ENCODE peak calls at places on chromosomes 12 and 14, in ten cellular contexts. Y is GM23248; P is PC-3; Q is CD4-positive, CD25-positive, alpha-beta regulatory T cell; T is mesenchymal stem cell; R is endodermal cell; V is body of pancreas; W is tibial artery; J is mammary epithelial cell; G is ovary. M is an unnamed sample. For H3K4me1, the result is how much of the 10 kb centered on the place peaks cover.

GRCh38 chr14:58607131-58607531 is 30.6 kb upstream of the DACT1 start:
- DNase-seq in Y (no peak), P (no peak), Q (no peak), T (no peak), R (no peak), V (no peak), W (no peak), J (no peak), G (no peak), M (no peak)

GRCh38 chr12:122951979-122952892 is 14.0 kb downstream of the ABCB9 start:
- DNase-seq in Y (peak), P (peak), Q (peak), T (peak), R (peak), V (peak), W (peak), J (peak), G (peak), M (peak)

GRCh38 chr12:119746169-119746568 is 78.2 kb downstream of the PRKAB1 start:
- DNase-seq in Y (no peak), P (no peak), Q (no peak), T (no peak), R (no peak), V (no peak), W (no peak), J (no peak), G (no peak), M (no peak)

GRCh38 chr12:84904051-84904450 is 8.5 kb downstream of the SLC6A15 start:
- DNase-seq in Y (no peak), P (no peak), Q (no peak), T (no peak), R (no peak), V (no peak), W (no peak), J (no peak), G (no peak), M (no peak)

GRCh38 chr12:48768736-48769135 is 20.2 kb downstream of the ADCY6 start:
- DNase-seq in Y (no peak), P (no peak), Q (no peak), T (no peak), R (no peak), V (no peak), W (no peak), J (no peak), G (no peak), M (no peak)

GRCh38 chr12:131112690-131113290 is 159.1 kb downstream of the ADGRD1 start:
- DNase-seq in Y (peak), P (no peak), Q (no peak), T (no peak), R (no peak), V (no peak), W (no peak), J (no peak), G (no peak), M (no peak)

GRCh38 chr12:88925370-88925915 is 345.2 kb upstream of the KITLG start:
- DNase-seq in Y (peak), P (peak), Q (no peak), T (no peak), R (no peak), V (no peak), W (no peak), J (no peak), G (no peak), M (no peak)

GRCh38 chr12:12714276-12715001 is 2.7 kb upstream of the CDKN1B start:
- DNase-seq in Y (peak), P (peak), Q (peak), T (peak), R (peak), V (peak), W (no peak), J (no peak), G (peak), M (no peak)

GRCh38 chr12:69000540-69001243 is 67.7 kb upstream of the CPM start:
- DNase-seq in Y (peak), P (no peak), Q (no peak), T (no peak), R (no peak), V (no peak), W (no peak), J (peak), G (no peak), M (no peak)

GRCh38 chr12:82817368-82817767 is 130.7 kb downstream of the TMTC2 start:
- DNase-seq in Y (peak), P (peak), Q (no peak), T (no peak), R (no peak), V (no peak), W (no peak), J (peak), G (no peak), M (no peak)

GRCh38 chr12:12774791-12775190 is 10.7 kb upstream of the APOLD1 start:
- DNase-seq in Y (no peak), P (no peak), Q (no peak), T (no peak), R (no peak), V (no peak), W (no peak), J (no peak), G (no peak), M (no peak)

GRCh38 chr12:89775336-89776005 is 66.8 kb upstream of the ATP2B1 start:
- DNase-seq in Y (no peak), P (peak), Q (no peak), T (peak), R (no peak), V (no peak), W (no peak), J (peak), G (no peak), M (no peak)

GRCh38 chr12:11730299-11731041 is 81.0 kb downstream of the ETV6 start:
- DNase-seq in Y (no peak), P (peak), Q (no peak), T (no peak), R (no peak), V (peak), W (no peak), J (peak), G (no peak), M (peak)

GRCh38 chr12:53709671-53710070 is 17.6 kb downstream of the CALCOCO1 start:
- DNase-seq in Y (peak), P (no peak), Q (no peak), T (no peak), R (no peak), V (no peak), W (no peak), J (no peak), G (no peak), M (no peak)

GRCh38 chr12:64006211-64006610 is 161.7 kb downstream of the SRGAP1 start:
- DNase-seq in Y (peak), P (no peak), Q (no peak), T (peak), R (no peak), V (no peak), W (no peak), J (no peak), G (no peak), M (no peak)

GRCh38 chr14:75223664-75224154 is 47.3 kb upstream of the TMED10 start:
- DNase-seq in Y (peak), P (no peak), Q (no peak), T (peak), R (peak), V (peak), W (peak), J (no peak), G (no peak), M (peak)

GRCh38 chr14:56862843-56863242 is 52.6 kb upstream of the OTX2 start:
- DNase-seq in Y (no peak), P (no peak), Q (no peak), T (no peak), R (no peak), V (no peak), W (no peak), J (no peak), G (no peak), M (no peak)

GRCh38 chr12:12983420-12984035 is 16.5 kb downstream of the HEBP1 start:
- DNase-seq in Y (peak), P (peak), Q (no peak), T (peak), R (no peak), V (no peak), W (no peak), J (peak), G (no peak), M (no peak)

GRCh38 chr12:54579696-54580333 is 8.6 kb downstream of the PPP1R1A start:
- DNase-seq in Y (peak), P (peak), Q (peak), T (peak), R (peak), V (peak), W (peak), J (peak), G (peak), M (peak)

GRCh38 chr12:31533470-31533869 is 57.5 kb downstream of the DENND5B start:
- DNase-seq in Y (no peak), P (no peak), Q (no peak), T (no peak), R (no peak), V (no peak), W (no peak), J (peak), G (no peak), M (no peak)

GRCh38 chr14:85542623-85543022 is 12.7 kb downstream of the FLRT2 start:
- DNase-seq in Y (no peak), P (no peak), Q (no peak), T (no peak), R (no peak), V (no peak), W (no peak), J (no peak), G (no peak), M (no peak)

GRCh38 chr12:69415471-69416275 is 54.5 kb upstream of the FRS2 start:
- DNase-seq in Y (peak), P (peak), Q (no peak), T (peak), R (peak), V (peak), W (peak), J (peak), G (peak), M (peak)

GRCh38 chr14:75188520-75189267 is 12.3 kb upstream of the TMED10 start:
- DNase-seq in Y (no peak), P (no peak), Q (no peak), T (no peak), R (no peak), V (no peak), W (peak), J (no peak), G (no peak), M (peak)

GRCh38 chr14:77458249-77458950 is 507 bp downstream of the AHSA1 start:
- DNase-seq in Y (peak), P (peak), Q (peak), T (peak), R (peak), V (peak), W (no peak), J (peak), G (no peak), M (no peak)

DNA sequence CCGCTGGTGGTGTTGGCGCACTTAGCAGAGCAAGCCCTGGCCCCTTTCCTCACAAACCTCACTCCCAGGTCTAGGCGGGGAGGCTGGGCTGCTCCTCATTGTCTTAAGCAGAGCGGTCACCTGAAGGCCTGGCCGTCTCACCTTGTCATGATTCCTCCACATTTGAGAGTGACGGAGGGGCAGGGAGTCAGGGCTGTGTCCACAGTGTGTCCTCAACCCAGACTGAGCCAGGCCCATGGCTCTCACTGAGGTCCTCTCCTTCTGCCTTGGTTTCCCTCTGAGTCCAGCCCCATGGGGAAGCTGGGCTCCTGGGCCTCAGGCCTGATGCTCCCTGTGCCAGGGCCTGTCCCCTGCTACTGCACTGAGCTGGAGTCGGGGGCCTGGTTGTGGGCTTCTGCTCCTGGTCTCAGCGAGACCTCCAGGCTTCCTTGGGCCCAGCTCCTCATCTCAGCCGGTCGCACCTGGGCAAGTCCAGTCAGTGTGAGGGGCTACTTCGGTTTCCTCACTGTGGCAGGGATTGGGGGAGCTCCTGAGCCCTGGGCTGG is 44.9 kb downstream of the KRT80 start:
- DNase-seq in Y (peak), P (no peak), Q (no peak), T (no peak), R (peak), V (no peak), W (no peak), J (no peak), G (no peak), M (no peak)
- H3K4me1 ChIP-seq in Y (under half), P (half or more), Q (under half), T (half or more), R (under half), V (under half), W (under half), J (half or more), G (under half), M (under half)

GRCh38 chr12:52127683-52128450 is 48.4 kb downstream of the SMIM41 start:
- DNase-seq in Y (no peak), P (no peak), Q (no peak), T (no peak), R (peak), V (no peak), W (no peak), J (no peak), G (no peak), M (no peak)
- H3K27ac ChIP-seq in Y (no peak), P (no peak), Q (no peak), T (no peak), R (no peak), V (no peak), W (no peak), J (no peak), G (no peak), M (peak)

GRCh38 chr14:68711551-68712437 is 81.1 kb downstream of the ZFP36L1 start:
- DNase-seq in Y (no peak), P (no peak), Q (no peak), T (no peak), R (no peak), V (no peak), W (no peak), J (no peak), G (no peak), M (no peak)

GRCh38 chr14:68715032-68715924 is 77.6 kb downstream of the ZFP36L1 start:
- DNase-seq in Y (peak), P (no peak), Q (no peak), T (peak), R (no peak), V (no peak), W (no peak), J (peak), G (no peak), M (no peak)

GRCh38 chr14:68716698-68717097 is 76.2 kb downstream of the ZFP36L1 start:
- DNase-seq in Y (no peak), P (no peak), Q (no peak), T (no peak), R (peak), V (peak), W (no peak), J (no peak), G (no peak), M (no peak)

GRCh38 chr14:68712703-68713370 is 80.0 kb downstream of the ZFP36L1 start:
- DNase-seq in Y (no peak), P (no peak), Q (no peak), T (no peak), R (no peak), V (no peak), W (no peak), J (no peak), G (no peak), M (no peak)

DNA sequence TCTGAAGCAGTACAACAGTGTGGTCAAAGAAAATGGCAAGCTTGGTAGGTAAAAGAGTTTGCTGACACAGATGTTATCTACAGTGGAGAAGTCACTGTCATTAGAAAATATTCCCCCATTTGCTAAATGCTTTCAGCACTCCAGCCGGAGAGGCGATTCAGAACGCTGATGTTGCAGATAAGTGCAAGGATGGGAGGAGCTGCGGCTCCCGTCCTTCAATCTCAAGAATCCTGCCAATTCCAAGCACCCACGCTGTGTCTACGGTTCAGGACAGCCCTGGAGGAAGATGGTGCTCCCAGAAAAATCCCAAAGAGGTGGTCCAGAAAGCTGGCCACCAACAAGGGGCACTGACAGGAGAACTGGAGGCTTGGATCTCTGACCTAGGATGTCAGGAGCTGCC is 79.1 kb downstream of the ZFP36L1 start:
- DNase-seq in Y (no peak), P (no peak), Q (no peak), T (no peak), R (no peak), V (no peak), W (no peak), J (no peak), G (no peak), M (no peak)
- H3K4me1 ChIP-seq in Y (under half), P (under half), Q (under half), T (under half), R (under half), V (under half), W (under half), J (under half), G (under half), M (under half)

GRCh38 chr14:103501921-103502669 is 20.5 kb downstream of the CKB start:
- DNase-seq in Y (no peak), P (no peak), Q (no peak), T (no peak), R (peak), V (no peak), W (no peak), J (peak), G (no peak), M (no peak)
- H3K27ac ChIP-seq in Y (no peak), P (no peak), Q (no peak), T (no peak), R (no peak), V (no peak), W (no peak), J (no peak), G (no peak), M (no peak)

GRCh38 chr14:104755621-104756020 is 2.7 kb downstream of the SIVA1 start:
- DNase-seq in Y (no peak), P (no peak), Q (no peak), T (no peak), R (no peak), V (peak), W (no peak), J (no peak), G (no peak), M (no peak)
- H3K4me1 ChIP-seq in Y (under half), P (under half), Q (under half), T (under half), R (under half), V (half or more), W (under half), J (under half), G (under half), M (under half)

GRCh38 chr12:55723516-55724225 is 3.5 kb downstream of the RDH5 start:
- DNase-seq in Y (peak), P (no peak), Q (no peak), T (no peak), R (no peak), V (no peak), W (no peak), J (no peak), G (no peak), M (no peak)
- H3K27ac ChIP-seq in Y (peak), P (no peak), Q (no peak), T (peak), R (no peak), V (peak), W (peak), J (no peak), G (no peak), M (no peak)

GRCh38 chr12:39390752-39391151 is 52.2 kb downstream of the KIF21A start:
- DNase-seq in Y (no peak), P (no peak), Q (no peak), T (no peak), R (no peak), V (no peak), W (no peak), J (peak), G (no peak), M (no peak)
- H3K4me1 ChIP-seq in Y (under half), P (under half), Q (under half), T (under half), R (under half), V (under half), W (under half), J (under half), G (under half), M (under half)

DNA sequence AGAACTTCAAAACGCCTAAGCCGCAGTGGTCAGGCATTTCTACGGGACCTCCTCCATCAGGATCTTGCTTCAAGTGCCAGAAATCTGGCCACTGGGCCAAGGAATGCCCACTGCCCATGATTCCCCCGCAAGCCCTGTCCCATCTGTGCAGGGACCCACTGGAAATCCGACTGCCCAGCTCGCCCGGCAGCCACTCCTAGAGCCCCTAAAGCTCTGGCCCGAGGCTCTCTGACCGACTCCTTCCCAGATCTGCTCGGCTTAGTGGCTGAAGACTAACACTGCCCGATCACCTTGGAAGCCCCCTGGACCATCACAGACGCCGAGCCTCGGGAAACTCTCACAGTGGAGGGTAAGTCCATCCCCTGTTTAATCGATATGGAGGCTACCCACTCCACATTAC is 1113.0 kb upstream of the TMEM132C start:
- DNase-seq in Y (no peak), P (no peak), Q (no peak), T (no peak), R (no peak), V (no peak), W (no peak), J (no peak), G (no peak), M (no peak)
- H3K27ac ChIP-seq in Y (no peak), P (no peak), Q (no peak), T (no peak), R (no peak), V (no peak), W (no peak), J (no peak), G (no peak), M (no peak)

GRCh38 chr12:96195845-96196451 is 1.8 kb downstream of the ELK3 start:
- DNase-seq in Y (peak), P (peak), Q (peak), T (peak), R (peak), V (no peak), W (no peak), J (peak), G (peak), M (no peak)

GRCh38 chr12:96196781-96197180 is 2.6 kb downstream of the ELK3 start:
- DNase-seq in Y (peak), P (peak), Q (no peak), T (peak), R (no peak), V (no peak), W (no peak), J (peak), G (no peak), M (no peak)

GRCh38 chr12:96193725-96194571 is at the start of gene ELK3:
- DNase-seq in Y (peak), P (peak), Q (peak), T (peak), R (peak), V (peak), W (peak), J (peak), G (peak), M (peak)

GRCh38 chr12:96194572-96194889 is 356 bp downstream of the ELK3 start:
- DNase-seq in Y (no peak), P (no peak), Q (no peak), T (no peak), R (no peak), V (no peak), W (no peak), J (no peak), G (no peak), M (no peak)

DNA sequence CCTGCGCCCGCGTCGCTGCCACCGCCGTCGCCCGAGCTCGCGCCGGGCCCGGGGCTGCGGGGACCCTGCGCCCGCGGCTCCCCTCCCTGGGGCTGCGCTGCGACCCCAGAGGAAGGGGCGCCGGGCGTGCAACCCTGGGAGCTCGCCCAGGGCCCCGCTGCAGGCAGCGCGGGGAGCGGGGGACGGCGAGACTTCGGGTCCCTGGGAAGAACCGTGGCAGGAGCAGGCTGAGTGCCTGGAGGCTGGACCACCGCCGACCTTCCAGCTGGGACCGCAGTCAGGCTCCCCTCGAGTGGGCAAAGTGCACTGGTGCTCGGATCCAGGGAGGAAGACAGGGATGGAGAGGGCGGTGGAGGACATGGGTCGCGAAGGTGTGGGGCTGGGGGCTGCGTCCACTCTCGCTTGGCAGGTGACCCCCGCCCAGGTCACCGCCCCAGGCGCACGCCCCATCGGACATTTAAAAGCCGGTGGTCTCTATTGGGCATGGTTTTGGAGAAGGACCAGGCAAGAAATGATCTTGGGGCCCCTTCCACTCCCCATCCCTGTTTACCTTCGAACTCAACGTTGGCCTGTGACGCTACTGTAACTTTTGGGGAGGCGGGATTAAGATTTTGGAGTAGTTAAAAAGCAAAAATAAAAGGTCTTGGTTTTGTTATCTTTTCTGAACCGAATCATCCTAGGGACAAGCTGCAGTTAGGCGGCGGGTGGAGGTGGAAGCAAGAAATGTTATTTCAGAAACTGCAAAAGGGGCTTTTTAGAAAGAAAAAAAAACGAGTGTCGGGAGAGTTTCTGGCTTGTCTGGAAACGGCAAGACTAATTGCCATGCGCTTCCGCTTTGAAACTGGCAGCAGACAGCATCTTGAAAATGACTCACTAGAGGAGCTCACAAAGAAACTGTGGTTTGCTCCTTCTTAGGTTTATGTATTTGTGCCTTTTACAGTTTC is 998 bp downstream of the ELK3 start:
- DNase-seq in Y (peak), P (peak), Q (peak), T (peak), R (peak), V (peak), W (peak), J (peak), G (peak), M (peak)
- H3K4me1 ChIP-seq in Y (under half), P (under half), Q (half or more), T (under half), R (under half), V (under half), W (under half), J (under half), G (under half), M (under half)

M was measured in lung.